ENCODE peak calls at places on chromosomes 16 and 17, in five cellular contexts. R is uterus, C is PC-3, X is pancreas, K is mammary epithelial cell. T is an unnamed sample.

GRCh38 chr17:78538033-78538776 is 39.0 kb downstream of the DNAH17 start:
- DNase-seq in K (peak), X (no peak), R (no peak), C (peak), T (peak)

GRCh38 chr16:74874912-74875311 is 100.3 kb upstream of the FA2H start:
- DNase-seq in C (no peak), X (peak), R (no peak), K (peak), T (no peak)

GRCh38 chr16:87384162-87384999 is 805 bp upstream of the FBXO31 start:
- DNase-seq in X (no peak), K (no peak), R (no peak), C (no peak), T (no peak)

GRCh38 chr17:3890082-3890892 is 2.6 kb downstream of the CAMKK1 start:
- DNase-seq in R (peak), X (no peak), C (peak), K (peak), T (no peak)

GRCh38 chr17:81380682-81381518 is 14.4 kb upstream of the BAHCC1 start:
- DNase-seq in X (no peak), K (no peak), C (no peak), R (no peak), T (no peak)

GRCh38 chr17:47279062-47279801 is 25.6 kb downstream of the ITGB3 start:
- DNase-seq in R (peak), K (peak), X (no peak), C (peak), T (no peak)

GRCh38 chr16:52254753-52255152 is 292.2 kb downstream of the TOX3 start:
- DNase-seq in K (no peak), X (no peak), C (no peak), R (no peak), T (no peak)

GRCh38 chr16:67128417-67128816 is 18.7 kb downstream of the PHAF1 start:
- DNase-seq in R (no peak), C (no peak), X (no peak), K (no peak), T (no peak)

GRCh38 chr17:78258323-78259229 is 27.1 kb downstream of the TMEM235 start:
- DNase-seq in R (peak), K (no peak), X (no peak), C (no peak), T (no peak)

GRCh38 chr17:43879723-43880419 is 27.5 kb downstream of the MPP2 start:
- DNase-seq in C (no peak), R (no peak), K (no peak), X (no peak), T (no peak)

GRCh38 chr17:34398990-34399389 is 36.0 kb upstream of the CCL1 start:
- DNase-seq in C (no peak), K (no peak), X (no peak), R (no peak), T (no peak)

GRCh38 chr17:13508916-13509315 is 92.8 kb downstream of the HS3ST3A1 start:
- DNase-seq in R (no peak), X (no peak), K (no peak), C (no peak), T (no peak)

GRCh38 chr16:17453365-17454122 is 17.2 kb downstream of the XYLT1 start:
- DNase-seq in R (no peak), X (no peak), C (no peak), K (no peak), T (no peak)

GRCh38 chr16:1839554-1839953 is 12.5 kb downstream of the FAHD1 start:
- DNase-seq in R (no peak), K (peak), X (no peak), C (no peak), T (no peak)

GRCh38 chr17:11140028-11140427 is 101.0 kb upstream of the SHISA6 start:
- DNase-seq in K (no peak), R (no peak), X (no peak), C (no peak), T (no peak)

GRCh38 chr16:10039220-10040096 is 142.8 kb downstream of the GRIN2A start:
- DNase-seq in R (no peak), X (no peak), C (no peak), K (no peak), T (no peak)

GRCh38 chr16:74724820-74725549 is 24.3 kb upstream of the MLKL start:
- DNase-seq in C (no peak), R (no peak), K (peak), X (no peak), T (no peak)

GRCh38 chr17:1997587-1998425 is 27.3 kb downstream of the RTN4RL1 start:
- DNase-seq in C (peak), K (no peak), R (no peak), X (peak), T (no peak)

GRCh38 chr17:66747561-66748275 is 87.2 kb upstream of the CACNG5 start:
- DNase-seq in R (no peak), X (no peak), K (peak), C (peak), T (no peak)

GRCh38 chr16:67246081-67246944 is 968 bp downstream of the FHOD1 start:
- DNase-seq in R (peak), X (peak), C (peak), K (peak), T (no peak)

GRCh38 chr17:20280832-20281231 is 186.5 kb downstream of the LGALS9B start:
- DNase-seq in K (no peak), X (no peak), C (no peak), R (no peak), T (no peak)

GRCh38 chr17:31788956-31789355 is 70.1 kb downstream of the COPRS start:
- DNase-seq in K (no peak), R (no peak), X (no peak), C (no peak), T (no peak)

GRCh38 chr16:4330277-4330882 is 14.5 kb downstream of the GLIS2 start:
- DNase-seq in R (peak), C (peak), K (peak), X (peak), T (no peak)

GRCh38 chr16:19884611-19885455 is at the start of gene GPRC5B:
- DNase-seq in C (peak), X (peak), R (peak), K (no peak), T (no peak)

GRCh38 chr17:82493517-82493840 is 26.1 kb upstream of the FOXK2 start:
- DNase-seq in C (no peak), K (no peak), X (no peak), R (no peak), T (no peak)

GRCh38 chr17:42247734-42248133 is 28.5 kb downstream of the STAT5B start:
- DNase-seq in R (peak), K (peak), X (no peak), C (no peak), T (no peak)

GRCh38 chr17:55433629-55434422 is 12.2 kb upstream of the MMD start:
- DNase-seq in K (peak), R (no peak), X (no peak), C (peak), T (no peak)

GRCh38 chr17:55435408-55435807 is 13.8 kb upstream of the MMD start:
- DNase-seq in R (no peak), C (no peak), X (no peak), K (no peak), T (no peak)

GRCh38 chr17:55436224-55437164 is 14.9 kb upstream of the MMD start:
- DNase-seq in C (peak), X (no peak), R (no peak), K (peak), T (no peak)

GRCh38 chr17:55433029-55433628 is 11.5 kb upstream of the MMD start:
- DNase-seq in X (no peak), R (no peak), K (peak), C (peak), T (no peak)

GRCh38 chr17:55434721-55435120 is 13.1 kb upstream of the MMD start:
- DNase-seq in R (no peak), C (no peak), K (peak), X (no peak), T (no peak)
- H3K27ac ChIP-seq in R (no peak), C (no peak), K (no peak), X (no peak), T (no peak)

GRCh38 chr16:56988161-56988947 is 1.0 kb upstream of the NLRC5 start:
- DNase-seq in K (no peak), X (no peak), C (no peak), R (no peak), T (no peak)
- H3K27ac ChIP-seq in K (no peak), X (no peak), C (no peak), R (peak), T (peak)

GRCh38 chr16:24844101-24845030 is 1.4 kb upstream of the SLC5A11 start:
- DNase-seq in R (no peak), C (peak), K (peak), X (no peak), T (no peak)
- H3K27ac ChIP-seq in R (no peak), C (peak), K (no peak), X (no peak), T (no peak)

GRCh38 chr17:39064814-39065213 is 86.6 kb downstream of the PLXDC1 start:
- DNase-seq in X (no peak), K (no peak), C (no peak), R (no peak), T (no peak)
- H3K27ac ChIP-seq in X (no peak), K (no peak), C (no peak), R (peak), T (no peak)

GRCh38 chr17:77143306-77143705 is 2.5 kb downstream of the SEC14L1 start:
- DNase-seq in R (no peak), K (no peak), X (no peak), C (no peak), T (no peak)
- H3K27ac ChIP-seq in R (peak), K (no peak), X (no peak), C (no peak), T (peak)

GRCh38 chr16:84103678-84104077 is 13.1 kb downstream of the MBTPS1 start:
- DNase-seq in X (no peak), C (peak), K (peak), R (no peak), T (no peak)
- H3K27ac ChIP-seq in X (no peak), C (no peak), K (no peak), R (no peak), T (no peak)

GRCh38 chr17:8380049-8380448 is 2.9 kb downstream of the RPL26 start:
- DNase-seq in K (no peak), X (no peak), C (no peak), R (no peak), T (no peak)

GRCh38 chr17:8382052-8382879 is 727 bp downstream of the RPL26 start:
- DNase-seq in R (no peak), K (peak), C (peak), X (no peak), T (no peak)

GRCh38 chr17:8383143-8383974 is at the start of gene RPL26:
- DNase-seq in X (peak), R (peak), K (peak), C (peak), T (peak)

GRCh38 chr17:8384801-8385335 is 1.9 kb upstream of the RPL26 start:
- DNase-seq in C (peak), K (peak), X (no peak), R (no peak), T (no peak)

GRCh38 chr17:8382880-8383142 is 182 bp downstream of the RPL26 start:
- DNase-seq in K (no peak), C (no peak), R (no peak), X (no peak), T (no peak)
- H3K27ac ChIP-seq in K (peak), C (peak), R (peak), X (no peak), T (peak)

GRCh38 chr16:49776085-49776501 is 79.8 kb downstream of the ZNF423 start:
- DNase-seq in X (no peak), C (no peak), R (no peak), K (no peak), T (no peak)
- H3K27ac ChIP-seq in X (no peak), C (no peak), R (no peak), K (no peak), T (peak)

DNA sequence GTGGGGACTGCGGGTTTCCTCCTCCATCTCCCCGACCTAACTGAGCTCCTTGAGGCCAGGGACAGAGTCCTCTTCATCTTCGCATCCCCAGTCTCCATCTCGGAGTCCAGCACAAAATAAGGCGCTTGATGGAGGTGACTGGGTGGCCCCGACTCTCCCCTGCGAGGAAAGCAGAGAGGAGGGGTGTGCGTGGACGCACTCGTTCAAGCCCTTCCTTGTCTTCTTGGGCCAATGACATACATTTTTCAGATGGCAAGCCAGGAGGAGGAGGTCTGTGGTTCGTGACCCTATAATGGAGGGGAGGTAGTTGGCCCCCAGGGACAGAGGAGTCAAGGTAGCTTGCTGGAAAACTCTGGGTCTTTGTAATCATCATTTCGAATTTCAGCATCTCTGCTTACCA is 17.2 kb downstream of the CRISPLD2 start:
- DNase-seq in K (no peak), X (no peak), R (no peak), C (no peak), T (no peak)
- H3K27ac ChIP-seq in K (no peak), X (peak), R (peak), C (no peak), T (peak)